ENCODE peak calls at places on chromosome 9, in eight cellular contexts. Z is ELF-1; S is left lung; Q is NCI-H1417; H is cardiac septum; N is activated T-helper 1 cell treated with anti-CD3 and anti-CD28 coated beads, Interleukin-12 subunit alpha, Interleukin-12 subunit beta, Interleukin-2, Interleukin-4 antibody, amounts not matched to agents 30 ng/mL and 10 ng/mL and 1 ng/mL, durations not matched to agents 14 hours and 24 hours and 36 hours; T is GM12892; B is mesenteric fat pad. X is an unnamed sample.

GRCh38 chr9:98316445-98317133 is 61.1 kb upstream of the TBC1D2 start:
- DNase-seq in S (no peak), B (peak), Z (no peak), N (no peak), Q (no peak), H (no peak), T (no peak), X (no peak)

GRCh38 chr9:6068983-6069382 is 53.6 kb upstream of the RANBP6 start:
- DNase-seq in T (peak), S (no peak), Q (no peak), B (no peak), N (peak), H (no peak), Z (no peak), X (no peak)

GRCh38 chr9:77290373-77290772 is 113.0 kb downstream of the VPS13A start:
- DNase-seq in N (no peak), B (no peak), Q (no peak), H (no peak), T (no peak), Z (no peak), S (no peak), X (no peak)

GRCh38 chr9:128716581-128717254 is 7.2 kb downstream of the ZDHHC12 start:
- DNase-seq in N (no peak), Z (no peak), S (peak), H (no peak), T (no peak), B (no peak), Q (no peak), X (no peak)

GRCh38 chr9:92444841-92445240 is 20.6 kb upstream of the OMD start:
- DNase-seq in H (no peak), Q (no peak), N (no peak), T (no peak), B (no peak), S (no peak), Z (no peak), X (no peak)

GRCh38 chr9:80797427-80797825 is 891.9 kb downstream of the TLE1 start:
- DNase-seq in H (no peak), B (no peak), S (no peak), Q (no peak), T (no peak), N (no peak), Z (no peak), X (no peak)

GRCh38 chr9:127942152-127943010 is 4.7 kb upstream of the DPM2 start:
- DNase-seq in N (peak), S (peak), Z (peak), H (peak), B (no peak), T (peak), Q (peak), X (peak)

GRCh38 chr9:136847827-136848392 is 1.3 kb upstream of the PHPT1 start:
- DNase-seq in T (peak), B (no peak), Z (peak), H (peak), N (peak), S (peak), Q (peak), X (peak)